ENCODE peak calls at places on chromosomes 12 and 14, in eight cellular contexts. W, U, Q, I, N, T, C and S are unnamed samples.

GRCh38 chr14:60349663-60350365 is 100.8 kb downstream of the PPM1A start:
- DNase-seq in W (peak), U (peak), Q (no peak), I (peak), N (no peak), T (peak), C (peak), S (no peak)

GRCh38 chr12:93683410-93683809 is 6.2 kb downstream of the CRADD start:
- DNase-seq in W (no peak), U (no peak), Q (no peak), I (no peak), N (no peak), T (no peak), C (no peak), S (no peak)

GRCh38 chr14:59356298-59356697 is 108.9 kb downstream of the GPR135 start:
- DNase-seq in W (no peak), U (no peak), Q (no peak), I (no peak), N (no peak), T (no peak), C (no peak), S (no peak)

GRCh38 chr12:67280572-67280971 is 11.4 kb downstream of the CAND1 start:
- DNase-seq in W (peak), U (no peak), Q (no peak), I (no peak), N (no peak), T (no peak), C (no peak), S (no peak)

GRCh38 chr14:92892589-92892988 is 30.4 kb upstream of the CHGA start:
- DNase-seq in W (no peak), U (no peak), Q (no peak), I (no peak), N (no peak), T (no peak), C (no peak), S (no peak)

GRCh38 chr12:92551853-92552397 is 150.9 kb upstream of the PLEKHG7 start:
- DNase-seq in W (peak), U (peak), Q (no peak), I (peak), N (no peak), T (no peak), C (no peak), S (no peak)

GRCh38 chr12:110073049-110073831 is 24.9 kb upstream of the C12orf76 start:
- DNase-seq in W (no peak), U (peak), Q (no peak), I (no peak), N (peak), T (peak), C (no peak), S (no peak)

GRCh38 chr12:48266826-48267225 is 63.7 kb upstream of the OR10AD1 start:
- DNase-seq in W (no peak), U (no peak), Q (no peak), I (no peak), N (no peak), T (no peak), C (no peak), S (no peak)

GRCh38 chr12:132550014-132550802 is 60.2 kb downstream of the LRCOL1 start:
- DNase-seq in W (peak), U (no peak), Q (no peak), I (peak), N (no peak), T (no peak), C (peak), S (peak)

GRCh38 chr12:50925342-50925651 is 27.0 kb upstream of the HIGD1C start:
- DNase-seq in W (no peak), U (no peak), Q (no peak), I (no peak), N (no peak), T (peak), C (no peak), S (no peak)

GRCh38 chr12:130945793-130946492 is 7.8 kb upstream of the ADGRD1 start:
- DNase-seq in W (no peak), U (no peak), Q (no peak), I (no peak), N (no peak), T (no peak), C (peak), S (no peak)

GRCh38 chr12:121184425-121184824 is 25.5 kb upstream of the P2RX4 start:
- DNase-seq in W (no peak), U (no peak), Q (no peak), I (no peak), N (no peak), T (no peak), C (no peak), S (no peak)

GRCh38 chr14:21933681-21934080 is 260.1 kb upstream of the OR4E1 start:
- DNase-seq in W (peak), U (no peak), Q (no peak), I (peak), N (no peak), T (no peak), C (no peak), S (no peak)
- TF ChIP-seq CTCF in W (peak), U (no peak), Q (no peak), I (peak), N (peak), T (peak), C (no peak), S (peak)

DNA sequence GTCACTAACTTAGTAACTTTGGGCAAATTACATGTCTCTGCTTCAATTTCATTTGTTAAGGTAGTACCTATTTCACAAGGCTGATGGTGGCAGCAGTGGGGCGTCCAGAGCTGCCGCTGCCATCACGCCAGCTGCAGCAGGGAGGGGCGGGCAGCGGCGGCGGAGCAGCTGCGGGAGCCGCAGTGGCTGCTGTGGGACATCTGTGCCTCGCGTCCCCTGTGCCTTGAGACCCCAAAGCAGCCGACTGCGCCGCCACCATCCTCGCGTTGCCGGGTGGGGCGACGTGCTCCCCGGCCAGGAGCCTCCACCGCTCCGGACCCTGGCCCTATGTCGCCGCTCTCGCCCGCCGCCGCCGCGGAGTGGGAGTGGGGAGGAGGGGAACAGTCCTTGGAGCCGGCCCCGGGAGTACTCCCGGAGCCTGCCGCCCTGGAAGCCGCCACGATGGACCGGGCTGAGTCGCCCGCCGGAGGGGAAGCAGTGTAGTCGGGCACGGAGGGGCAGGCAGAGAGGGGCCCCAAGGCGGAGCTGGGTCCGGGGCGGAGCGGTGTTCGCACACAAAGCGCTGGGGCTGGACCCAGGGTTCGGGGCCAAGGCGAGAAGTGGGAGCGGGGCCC is 51.4 kb downstream of the A2M start:
- DNase-seq in W (peak), U (peak), Q (peak), I (peak), N (peak), T (peak), C (peak), S (peak)
- TF ChIP-seq CTCF in W (no peak), U (peak), Q (peak), I (peak), N (peak), T (peak), C (peak), S (peak)

DNA sequence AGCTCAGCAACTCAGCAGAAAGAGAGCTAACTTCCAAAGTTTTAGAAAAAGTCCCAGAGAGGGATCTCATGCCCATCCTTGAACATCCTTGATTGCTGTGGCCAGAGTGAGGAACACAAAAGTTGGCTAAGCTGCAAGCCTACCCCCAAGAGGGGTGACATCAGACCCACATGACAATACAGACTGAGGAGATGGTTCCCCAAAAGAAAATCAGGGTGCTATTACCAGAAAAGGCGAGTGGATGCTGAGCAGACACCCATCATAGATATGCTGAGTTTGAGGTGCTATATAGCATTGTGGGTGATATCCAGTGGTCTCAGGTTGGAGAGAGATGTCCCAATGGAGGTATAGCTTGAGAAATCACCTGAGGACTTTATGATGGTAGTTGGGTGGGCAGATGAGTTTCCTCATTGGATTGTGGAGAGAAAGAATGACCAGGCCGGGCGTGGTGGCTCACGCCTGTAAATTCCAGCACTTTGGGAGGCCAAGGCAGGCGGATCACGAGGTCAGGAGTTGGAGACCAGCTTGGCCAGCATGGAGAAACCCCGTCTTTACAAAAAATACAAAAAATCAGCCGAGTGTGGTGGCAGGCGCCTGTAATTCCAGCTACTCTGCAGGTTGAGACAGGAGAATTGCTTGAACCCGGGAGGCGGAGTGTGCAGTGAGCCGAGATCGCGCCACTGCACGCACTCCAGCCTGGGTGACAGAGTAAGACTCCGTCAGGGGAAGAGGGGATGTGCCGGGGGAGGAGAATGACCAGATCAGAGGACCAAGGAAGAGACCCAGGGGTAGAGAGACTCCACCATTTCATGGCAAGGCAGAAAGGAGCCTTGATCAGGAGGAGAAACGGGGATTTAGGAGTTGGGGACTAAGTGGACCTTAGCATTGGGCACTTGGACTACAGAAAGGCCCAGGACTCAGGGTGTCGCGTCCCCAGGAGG is 881 bp upstream of the PCK2 start:
- DNase-seq in W (no peak), U (no peak), Q (no peak), I (peak), N (peak), T (peak), C (no peak), S (no peak)
- TF ChIP-seq CTCF in W (no peak), U (no peak), Q (no peak), I (no peak), N (no peak), T (no peak), C (no peak), S (no peak)

GRCh38 chr12:3004655-3005565 is 45.7 kb downstream of the TEAD4 start:
- DNase-seq in W (peak), U (no peak), Q (no peak), I (no peak), N (no peak), T (no peak), C (peak), S (no peak)
- TF ChIP-seq CTCF in W (peak), U (no peak), Q (no peak), I (no peak), N (peak), T (no peak), C (peak), S (peak)

DNA sequence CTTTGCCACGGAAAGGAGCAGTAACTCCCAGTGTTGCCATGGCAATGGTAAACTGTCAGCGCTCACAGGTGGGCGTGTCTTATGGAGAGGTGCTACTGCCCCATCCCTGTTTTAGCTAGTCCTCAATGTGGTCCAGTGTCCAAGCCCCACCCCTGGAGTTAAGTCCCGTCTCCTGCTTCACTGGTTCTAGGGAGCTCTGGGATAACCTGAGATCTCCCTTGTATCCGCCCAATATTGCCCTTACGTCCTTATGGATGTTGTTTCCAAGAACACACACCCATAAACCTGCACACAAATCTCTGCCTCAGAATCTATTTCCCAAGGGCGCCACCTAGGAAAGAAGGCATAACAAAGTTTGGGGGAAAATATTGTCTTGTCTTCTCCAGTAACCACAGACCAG is 64.2 kb downstream of the SPRING1 start:
- DNase-seq in W (no peak), U (no peak), Q (no peak), I (no peak), N (no peak), T (no peak), C (no peak), S (no peak)
- TF ChIP-seq CTCF in W (peak), U (peak), Q (no peak), I (no peak), N (no peak), T (no peak), C (no peak), S (no peak)

GRCh38 chr12:46188170-46188569 is 80.7 kb downstream of the SLC38A1 start:
- DNase-seq in W (no peak), U (no peak), Q (no peak), I (no peak), N (no peak), T (no peak), C (no peak), S (no peak)
- TF ChIP-seq CTCF in W (no peak), U (no peak), Q (no peak), I (no peak), N (no peak), T (no peak), C (no peak), S (no peak)